ENCODE peak calls at places on chromosomes 4 and X, in seven cellular contexts. F is heart left ventricle; H is transverse colon; Q is HepG2; R is tibial artery; X is CD4-positive, alpha-beta memory T cell; E is OCI-LY7. N is an unnamed sample. For H3K9me3, the result is how much of the 10 kb centered on the place peaks cover.

GRCh38 chrX:42128587-42128986 is 205.2 kb upstream of the CASK start:
- DNase-seq in R (no peak), H (no peak), X (no peak), F (no peak), Q (no peak), E (no peak), N (no peak)

GRCh38 chr4:163554870-163555465 is 60.5 kb downstream of the TMA16 start:
- DNase-seq in E (peak), H (no peak), X (no peak), R (no peak), Q (no peak), F (no peak), N (no peak)

GRCh38 chr4:33493231-33493630 is 2751.1 kb downstream of the ARAP2 start:
- DNase-seq in X (no peak), E (no peak), R (no peak), H (no peak), Q (no peak), F (no peak), N (no peak)

GRCh38 chrX:150547511-150548115 is 20.8 kb upstream of the MTM1 start:
- DNase-seq in R (peak), H (peak), Q (no peak), E (no peak), X (no peak), F (peak), N (peak)

GRCh38 chrX:130125090-130125489 is 14.8 kb upstream of the ELF4 start:
- DNase-seq in F (peak), H (peak), X (no peak), R (peak), Q (no peak), E (no peak), N (no peak)

GRCh38 chrX:103098488-103098887 is 5.5 kb upstream of the NXF3 start:
- DNase-seq in R (no peak), Q (no peak), E (no peak), X (no peak), F (no peak), H (no peak), N (no peak)

GRCh38 chr4:141347738-141348524 is 127.2 kb downstream of the ZNF330 start:
- DNase-seq in H (no peak), E (no peak), F (no peak), Q (no peak), R (no peak), X (no peak), N (no peak)

GRCh38 chr4:12084690-12085089 is 656.0 kb upstream of the HS3ST1 start:
- DNase-seq in R (no peak), F (no peak), E (no peak), X (no peak), Q (no peak), H (no peak), N (no peak)

GRCh38 chr4:174262624-174263444 is 20.6 kb downstream of the FBXO8 start:
- DNase-seq in F (no peak), Q (no peak), R (no peak), E (no peak), H (no peak), X (no peak), N (no peak)

GRCh38 chr4:12203945-12204344 is 775.3 kb upstream of the HS3ST1 start:
- DNase-seq in F (no peak), H (no peak), Q (no peak), X (no peak), R (no peak), E (no peak), N (no peak)

GRCh38 chr4:110823251-110823650 is 200.4 kb upstream of the PITX2 start:
- DNase-seq in R (no peak), X (no peak), Q (no peak), H (no peak), E (no peak), F (no peak), N (no peak)

DNA sequence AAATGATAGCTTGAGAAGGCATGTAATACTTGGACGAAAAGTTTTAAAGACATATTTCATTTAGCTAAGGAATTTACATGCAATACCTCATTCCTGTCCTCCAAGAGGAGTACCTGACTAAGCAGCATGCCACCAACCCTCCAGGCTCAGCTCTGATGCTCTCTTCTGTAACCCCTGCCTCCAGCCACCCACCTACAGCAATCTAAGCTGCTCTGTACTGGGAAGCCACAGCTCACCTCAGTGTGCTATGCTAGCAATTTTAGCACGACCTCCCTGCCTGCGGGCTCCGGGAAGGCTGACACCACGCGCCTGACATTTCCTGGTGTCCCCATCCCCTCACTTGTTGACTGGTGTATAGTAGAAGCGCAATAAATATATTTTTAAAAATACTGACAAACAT is 23.2 kb upstream of the GPM6B start:
- DNase-seq in Q (no peak), E (no peak), X (no peak), H (no peak), F (no peak), R (no peak), N (no peak)
- H3K9me3 ChIP-seq in Q (under half), E (under half), X (under half), H (under half), F (under half), R (under half), N (under half)

DNA sequence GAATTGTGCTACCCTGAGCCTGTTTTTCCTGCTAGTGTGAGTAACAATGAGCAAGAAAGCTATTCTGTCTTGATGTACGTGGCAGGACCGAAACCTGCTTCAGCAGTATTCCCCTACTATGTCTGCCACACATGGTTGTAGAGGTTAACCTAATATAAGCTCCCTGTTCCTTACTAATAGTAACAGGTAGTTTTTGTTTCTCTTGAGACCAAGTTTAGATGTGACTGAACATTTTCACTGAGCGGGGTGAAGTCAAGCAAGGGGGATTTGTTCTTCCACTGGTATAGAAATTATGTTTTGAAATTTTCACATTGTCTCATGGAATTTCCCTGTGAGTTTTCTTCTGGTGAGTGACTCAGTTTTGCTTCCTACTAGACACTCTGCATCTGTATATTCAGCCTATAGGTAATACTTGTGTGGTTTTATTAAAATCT is 37.3 kb downstream of the RRAGB start:
- DNase-seq in X (no peak), Q (no peak), H (no peak), R (no peak), E (no peak), F (no peak), N (no peak)
- H3K9me3 ChIP-seq in X (under half), Q (under half), H (under half), R (under half), E (under half), F (under half), N (under half)

GRCh38 chr4:63348735-63349673 is 1060.2 kb downstream of the TECRL start:
- DNase-seq in X (no peak), E (no peak), F (peak), R (no peak), H (no peak), Q (no peak), N (no peak)
- H3K9me3 ChIP-seq in X (under half), E (under half), F (under half), R (under half), H (under half), Q (half or more), N (under half)

GRCh38 chr4:96739101-96739500 is 899.2 kb downstream of the PDHA2 start:
- DNase-seq in H (no peak), X (no peak), Q (no peak), F (no peak), E (no peak), R (no peak), N (no peak)

GRCh38 chr4:96736352-96736889 is 896.5 kb downstream of the PDHA2 start:
- DNase-seq in H (no peak), F (no peak), E (no peak), Q (no peak), R (no peak), X (no peak), N (no peak)
- H3K9me3 ChIP-seq in H (under half), F (under half), E (under half), Q (under half), R (under half), X (under half), N (under half)

DNA sequence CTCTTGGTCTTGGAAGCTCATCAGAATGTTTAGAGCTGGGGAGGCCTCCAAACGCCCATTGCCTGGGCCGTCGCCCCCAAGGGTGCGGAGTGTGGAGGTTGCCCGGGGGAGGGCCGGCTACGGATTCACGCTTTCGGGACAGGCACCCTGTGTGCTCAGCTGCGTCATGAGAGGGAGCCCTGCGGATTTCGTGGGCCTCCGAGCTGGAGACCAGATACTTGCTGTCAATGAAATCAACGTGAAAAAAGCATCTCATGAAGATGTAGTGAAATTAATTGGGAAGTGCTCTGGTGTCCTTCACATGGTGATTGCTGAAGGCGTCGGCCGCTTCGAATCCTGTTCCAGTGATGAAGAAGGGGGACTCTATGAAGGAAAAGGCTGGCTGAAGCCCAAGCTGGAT is 23.3 kb downstream of the RGS12 start:
- DNase-seq in F (no peak), X (no peak), R (peak), E (no peak), Q (no peak), H (no peak), N (no peak)
- H3K9me3 ChIP-seq in F (under half), X (under half), R (under half), E (under half), Q (under half), H (under half), N (under half)

DNA sequence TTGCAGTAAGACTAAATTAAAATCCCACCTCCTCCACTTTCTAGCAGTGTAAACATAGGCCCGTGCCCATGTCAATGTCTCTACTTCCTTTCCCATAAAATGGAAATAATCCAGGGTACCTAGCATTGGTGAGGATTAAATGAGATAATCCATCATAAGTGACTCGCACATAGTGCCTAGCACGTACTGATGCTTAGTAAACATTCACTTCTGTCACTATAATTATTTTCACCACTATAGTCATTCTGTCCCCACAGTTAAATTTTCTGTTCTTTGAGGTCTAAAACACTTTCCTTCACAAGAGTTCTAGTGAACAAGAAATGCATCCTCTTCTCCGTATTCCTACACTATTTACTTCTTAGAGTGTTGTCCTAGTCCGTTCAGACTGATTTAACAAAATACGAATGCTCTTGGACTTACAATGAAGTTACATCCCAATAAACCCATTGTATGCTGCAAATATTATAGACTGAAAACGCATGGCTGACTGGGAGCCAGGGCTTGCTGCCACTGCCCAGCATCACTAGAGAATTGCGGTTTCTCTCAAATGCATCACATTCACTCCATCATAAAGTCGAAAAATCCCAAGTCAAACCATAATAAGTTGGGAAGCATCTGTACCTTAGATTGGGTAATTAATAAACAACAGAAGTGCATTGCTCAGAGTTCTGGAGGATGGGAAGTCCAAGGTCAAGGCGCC is 10.6 kb downstream of the ARAP2 start:
- DNase-seq in X (no peak), E (no peak), H (no peak), Q (no peak), F (no peak), R (no peak), N (no peak)
- H3K9me3 ChIP-seq in X (under half), E (under half), H (under half), Q (under half), F (under half), R (under half), N (under half)

DNA sequence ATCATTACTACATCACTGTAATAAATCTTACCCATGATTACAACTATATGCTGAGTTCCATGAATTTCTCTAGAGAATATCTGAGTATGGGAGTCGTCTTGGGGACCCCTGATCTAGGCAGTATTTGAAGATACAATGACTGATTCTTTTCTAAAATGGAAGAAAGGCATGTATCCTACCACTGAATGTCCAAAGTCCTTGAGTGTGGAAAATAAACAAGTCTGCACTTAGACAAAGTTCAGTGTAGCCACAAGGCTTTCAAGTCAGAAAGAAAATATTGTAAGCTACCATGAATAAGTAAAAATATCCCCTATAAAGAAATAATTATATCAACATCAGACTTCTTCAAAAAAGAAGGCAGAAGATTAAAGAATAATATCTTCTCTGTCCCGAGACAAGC is 42.4 kb downstream of the ZNF674 start:
- DNase-seq in F (no peak), Q (peak), E (no peak), H (no peak), R (no peak), X (no peak), N (no peak)
- H3K9me3 ChIP-seq in F (half or more), Q (under half), E (under half), H (under half), R (under half), X (under half), N (under half)

DNA sequence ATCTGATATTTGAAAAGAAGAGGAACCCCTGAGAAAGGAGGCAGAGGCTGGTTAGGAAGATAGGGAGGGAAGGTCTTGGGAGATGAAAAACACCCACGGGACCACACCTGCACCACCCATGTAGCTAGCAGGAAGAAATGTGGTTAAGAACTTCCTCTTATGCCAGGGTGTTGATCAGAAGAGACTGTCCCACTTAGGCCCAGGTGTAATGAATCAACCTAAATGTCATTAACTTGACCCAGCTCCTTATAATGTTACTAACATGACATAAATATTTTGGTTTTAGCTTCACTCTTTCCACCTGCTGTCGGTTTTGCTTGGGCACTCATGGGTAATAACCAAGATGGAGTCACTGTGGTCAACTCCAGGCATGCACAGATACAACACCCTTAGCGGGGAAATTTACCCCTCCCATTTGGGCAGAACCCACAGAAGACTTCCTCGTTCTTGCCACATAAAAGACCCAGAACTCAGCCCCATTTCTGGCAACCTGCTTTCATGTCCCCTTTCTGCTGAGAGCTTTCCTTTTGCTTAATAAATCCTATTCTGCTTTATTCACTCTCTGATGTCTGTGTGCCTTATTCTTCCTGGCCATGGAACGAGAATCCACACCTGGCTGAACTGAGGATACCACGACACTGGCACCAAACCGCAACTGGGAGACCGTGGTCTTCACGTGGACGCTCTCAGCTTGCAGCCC is 46.8 kb downstream of the ZNF141 start:
- DNase-seq in E (peak), R (no peak), Q (no peak), F (no peak), H (no peak), X (no peak), N (no peak)
- H3K9me3 ChIP-seq in E (half or more), R (under half), Q (half or more), F (half or more), H (half or more), X (half or more), N (under half)